ENCODE peak calls at places on chromosomes 2 and 18, in six cellular contexts. One of them, this sample, is unnamed. For H3K4me1, the result is how much of the 10 kb centered on the place peaks cover.

GRCh38 chr2:160415991-160416390 is 77.6 kb downstream of the RBMS1 start:
- DNase-seq in colonic mucosa: no peak
- DNase-seq in astrocyte: peak
- DNase-seq in psoas muscle: no peak
- DNase-seq in H1: no peak
- DNase-seq in neural progenitor cell: no peak
- DNase-seq in this sample: no peak

GRCh38 chr18:75218064-75218463 is 7.5 kb downstream of the TSHZ1 start:
- DNase-seq in colonic mucosa: no peak
- DNase-seq in astrocyte: no peak
- DNase-seq in psoas muscle: no peak
- DNase-seq in H1: no peak
- DNase-seq in neural progenitor cell: no peak
- DNase-seq in this sample: no peak

GRCh38 chr2:101982630-101983029 is 9.1 kb upstream of the IL1R2 start:
- DNase-seq in colonic mucosa: no peak
- DNase-seq in astrocyte: no peak
- DNase-seq in psoas muscle: no peak
- DNase-seq in H1: no peak
- DNase-seq in neural progenitor cell: no peak
- DNase-seq in this sample: no peak

GRCh38 chr2:102278720-102279390 is 32.5 kb upstream of the IL1RL1 start:
- DNase-seq in colonic mucosa: no peak
- DNase-seq in astrocyte: peak
- DNase-seq in psoas muscle: peak
- DNase-seq in H1: no peak
- DNase-seq in neural progenitor cell: peak
- DNase-seq in this sample: no peak

GRCh38 chr2:189179607-189179979 is at the start of gene COL5A2:
- DNase-seq in colonic mucosa: peak
- DNase-seq in astrocyte: peak
- DNase-seq in psoas muscle: peak
- DNase-seq in H1: no peak
- DNase-seq in neural progenitor cell: peak
- DNase-seq in this sample: peak

GRCh38 chr2:20575935-20576597 is 74.8 kb downstream of the HS1BP3 start:
- DNase-seq in colonic mucosa: no peak
- DNase-seq in astrocyte: no peak
- DNase-seq in psoas muscle: no peak
- DNase-seq in H1: no peak
- DNase-seq in neural progenitor cell: no peak
- DNase-seq in this sample: no peak

GRCh38 chr2:46315103-46315890 is 18.1 kb downstream of the EPAS1 start:
- DNase-seq in colonic mucosa: peak
- DNase-seq in astrocyte: peak
- DNase-seq in psoas muscle: peak
- DNase-seq in H1: no peak
- DNase-seq in neural progenitor cell: no peak
- DNase-seq in this sample: peak

GRCh38 chr2:10905006-10905871 is 6.5 kb upstream of the KCNF1 start:
- DNase-seq in colonic mucosa: no peak
- DNase-seq in astrocyte: no peak
- DNase-seq in psoas muscle: no peak
- DNase-seq in H1: no peak
- DNase-seq in neural progenitor cell: no peak
- DNase-seq in this sample: no peak

GRCh38 chr2:17869128-17869527 is 9.3 kb upstream of the KCNS3 start:
- DNase-seq in colonic mucosa: no peak
- DNase-seq in astrocyte: no peak
- DNase-seq in psoas muscle: no peak
- DNase-seq in H1: no peak
- DNase-seq in neural progenitor cell: no peak
- DNase-seq in this sample: no peak

GRCh38 chr2:37414470-37414949 is 70.1 kb downstream of the QPCT start:
- DNase-seq in colonic mucosa: no peak
- DNase-seq in astrocyte: peak
- DNase-seq in psoas muscle: no peak
- DNase-seq in H1: no peak
- DNase-seq in neural progenitor cell: peak
- DNase-seq in this sample: no peak

GRCh38 chr2:238999290-238999741 is 151.4 kb downstream of the TWIST2 start:
- DNase-seq in colonic mucosa: no peak
- DNase-seq in astrocyte: no peak
- DNase-seq in psoas muscle: peak
- DNase-seq in H1: no peak
- DNase-seq in neural progenitor cell: no peak
- DNase-seq in this sample: no peak

GRCh38 chr2:102335871-102336366 is 19.7 kb upstream of the IL18R1 start:
- DNase-seq in colonic mucosa: no peak
- DNase-seq in astrocyte: no peak
- DNase-seq in psoas muscle: no peak
- DNase-seq in H1: no peak
- DNase-seq in neural progenitor cell: no peak
- DNase-seq in this sample: no peak

GRCh38 chr2:127293758-127294562 is at the start of gene ERCC3:
- DNase-seq in colonic mucosa: peak
- DNase-seq in astrocyte: peak
- DNase-seq in psoas muscle: peak
- DNase-seq in H1: peak
- DNase-seq in neural progenitor cell: peak
- DNase-seq in this sample: peak

GRCh38 chr2:127288274-127288673 is 5.7 kb downstream of the ERCC3 start:
- DNase-seq in colonic mucosa: no peak
- DNase-seq in astrocyte: no peak
- DNase-seq in psoas muscle: no peak
- DNase-seq in H1: peak
- DNase-seq in neural progenitor cell: no peak
- DNase-seq in this sample: no peak

GRCh38 chr2:127293386-127293757 is 572 bp downstream of the ERCC3 start:
- DNase-seq in colonic mucosa: no peak
- DNase-seq in astrocyte: no peak
- DNase-seq in psoas muscle: no peak
- DNase-seq in H1: no peak
- DNase-seq in neural progenitor cell: no peak
- DNase-seq in this sample: no peak
- H3K27ac ChIP-seq in colonic mucosa: no peak
- H3K27ac ChIP-seq in astrocyte: peak
- H3K27ac ChIP-seq in psoas muscle: peak
- H3K27ac ChIP-seq in H1: no peak
- H3K27ac ChIP-seq in neural progenitor cell: no peak
- H3K27ac ChIP-seq in this sample: peak

DNA sequence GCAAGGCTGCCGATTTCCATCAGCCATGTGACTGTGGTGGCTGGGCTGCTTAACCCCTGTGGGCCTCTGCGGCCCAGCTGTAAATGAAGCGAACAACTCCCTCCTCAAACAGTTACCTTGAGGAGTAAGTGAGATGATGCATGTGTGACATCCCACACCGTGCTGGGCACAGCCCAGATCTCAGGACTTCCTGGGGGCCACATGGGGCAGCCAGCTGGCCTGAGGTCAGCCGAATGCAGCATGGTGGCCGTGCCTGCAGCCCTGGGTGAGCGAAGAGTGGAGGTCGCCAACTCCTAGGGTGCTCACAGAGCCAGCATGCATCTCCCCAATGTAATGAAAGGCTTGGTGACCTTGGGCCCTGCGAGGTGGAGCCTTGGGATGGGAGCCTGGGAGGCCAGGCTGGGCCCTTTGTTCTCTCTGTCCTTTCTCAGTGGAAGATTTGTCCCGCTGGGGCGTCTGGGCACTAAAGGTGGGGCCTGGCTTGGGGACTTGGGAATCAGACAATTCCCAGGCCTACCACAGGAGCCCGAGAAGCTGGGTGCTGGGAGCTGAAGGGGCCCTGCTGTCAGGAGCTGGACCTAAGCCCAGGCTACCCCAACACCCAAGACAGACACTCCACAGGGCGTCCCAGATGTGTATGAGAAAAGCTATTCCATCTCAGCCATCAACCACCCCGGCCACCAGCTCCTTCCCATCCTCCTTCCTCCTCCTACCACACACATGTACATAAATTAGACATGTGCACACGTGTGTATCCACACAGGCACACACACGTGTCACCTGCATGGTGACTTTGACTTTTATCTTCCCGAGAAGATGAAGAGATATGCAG is 24.9 kb downstream of the CIB4 start:
- DNase-seq in colonic mucosa: no peak
- DNase-seq in astrocyte: no peak
- DNase-seq in psoas muscle: no peak
- DNase-seq in H1: no peak
- DNase-seq in neural progenitor cell: no peak
- DNase-seq in this sample: no peak
- H3K4me1 ChIP-seq in colonic mucosa: under half
- H3K4me1 ChIP-seq in astrocyte: under half
- H3K4me1 ChIP-seq in psoas muscle: under half
- H3K4me1 ChIP-seq in H1: under half
- H3K4me1 ChIP-seq in neural progenitor cell: half or more
- H3K4me1 ChIP-seq in this sample: under half

GRCh38 chr2:214591359-214591758 is 180.5 kb downstream of the VWC2L start:
- DNase-seq in colonic mucosa: no peak
- DNase-seq in astrocyte: no peak
- DNase-seq in psoas muscle: no peak
- DNase-seq in H1: no peak
- DNase-seq in neural progenitor cell: no peak
- DNase-seq in this sample: no peak

GRCh38 chr2:214587442-214587841 is 176.6 kb downstream of the VWC2L start:
- DNase-seq in colonic mucosa: no peak
- DNase-seq in astrocyte: no peak
- DNase-seq in psoas muscle: no peak
- DNase-seq in H1: peak
- DNase-seq in neural progenitor cell: peak
- DNase-seq in this sample: no peak
- TF ChIP-seq CTCF in colonic mucosa: no peak
- TF ChIP-seq CTCF in astrocyte: peak
- TF ChIP-seq CTCF in psoas muscle: no peak
- TF ChIP-seq CTCF in H1: peak
- TF ChIP-seq CTCF in neural progenitor cell: peak
- TF ChIP-seq CTCF in this sample: no peak

DNA sequence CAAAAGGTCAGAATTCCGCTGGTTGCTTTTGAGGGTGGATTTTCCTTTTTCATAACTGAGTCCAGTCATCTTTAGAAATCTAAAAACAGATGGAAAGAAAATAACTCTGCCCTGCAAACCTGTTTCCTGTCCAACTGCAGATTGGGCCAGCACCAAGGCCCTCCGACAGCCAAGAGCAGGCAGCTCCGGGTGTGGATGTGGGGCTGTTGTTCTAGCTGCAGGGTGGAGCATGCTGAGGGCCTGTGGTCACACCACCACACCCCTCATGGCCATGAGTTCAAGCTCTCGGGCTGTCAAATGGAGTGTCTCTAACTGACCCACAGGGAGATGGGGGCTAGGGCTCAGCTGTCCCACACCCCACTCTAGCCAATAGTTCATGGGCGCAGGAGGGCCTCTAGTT is 69.3 kb upstream of the BZW1 start:
- DNase-seq in colonic mucosa: no peak
- DNase-seq in astrocyte: peak
- DNase-seq in psoas muscle: peak
- DNase-seq in H1: peak
- DNase-seq in neural progenitor cell: no peak
- DNase-seq in this sample: peak
- H3K27ac ChIP-seq in colonic mucosa: peak
- H3K27ac ChIP-seq in astrocyte: no peak
- H3K27ac ChIP-seq in psoas muscle: peak
- H3K27ac ChIP-seq in H1: no peak
- H3K27ac ChIP-seq in neural progenitor cell: no peak
- H3K27ac ChIP-seq in this sample: peak

This sample was measured in left ventricle myocardium inferior.